ENCODE peak calls at places on chromosome 9, in four cellular contexts. One of them, this sample, is unnamed.

GRCh38 chr9:76835571-76836283 is 70.2 kb downstream of the PRUNE2 start:
- DNase-seq in GM12878: no peak
- DNase-seq in H1: no peak
- DNase-seq in HepG2: no peak
- DNase-seq in this sample: no peak

GRCh38 chr9:129206401-129206800 is 28.3 kb upstream of the IER5L start:
- DNase-seq in HepG2: no peak
- DNase-seq in GM12878: no peak
- DNase-seq in H1: no peak
- DNase-seq in this sample: no peak

GRCh38 chr9:19595003-19595402 is 186.2 kb downstream of the ACER2 start:
- DNase-seq in H1: no peak
- DNase-seq in GM12878: no peak
- DNase-seq in HepG2: no peak
- DNase-seq in this sample: no peak

GRCh38 chr9:25677301-25678146 is 720 bp downstream of the TUSC1 start:
- DNase-seq in H1: no peak
- DNase-seq in HepG2: no peak
- DNase-seq in GM12878: no peak
- DNase-seq in this sample: no peak

GRCh38 chr9:79256691-79257213 is 315.0 kb upstream of the TLE4 start:
- DNase-seq in H1: no peak
- DNase-seq in GM12878: no peak
- DNase-seq in HepG2: no peak
- DNase-seq in this sample: no peak

GRCh38 chr9:129176786-129177442 is 1.1 kb downstream of the IER5L start:
- DNase-seq in HepG2: no peak
- DNase-seq in H1: no peak
- DNase-seq in GM12878: no peak
- DNase-seq in this sample: no peak

GRCh38 chr9:134742822-134743221 is 101.2 kb downstream of the COL5A1 start:
- DNase-seq in GM12878: no peak
- DNase-seq in HepG2: no peak
- DNase-seq in H1: no peak
- DNase-seq in this sample: no peak

GRCh38 chr9:94212091-94212490 is 47.0 kb upstream of the ZNF169 start:
- DNase-seq in GM12878: no peak
- DNase-seq in H1: no peak
- DNase-seq in HepG2: no peak
- DNase-seq in this sample: peak; percentile 32

GRCh38 chr9:115034801-115035200 is 83.2 kb downstream of the TNC start:
- DNase-seq in H1: no peak
- DNase-seq in GM12878: no peak
- DNase-seq in HepG2: no peak
- DNase-seq in this sample: no peak

GRCh38 chr9:10259668-10260067 is 353.1 kb downstream of the PTPRD start:
- DNase-seq in GM12878: no peak
- DNase-seq in HepG2: no peak
- DNase-seq in H1: no peak
- DNase-seq in this sample: no peak
- TF ChIP-seq BRCA1 in GM12878: no peak
- TF ChIP-seq BRCA1 in HepG2: no peak
- TF ChIP-seq BRCA1 in H1: no peak
- TF ChIP-seq BRCA1 in this sample: no peak

GRCh38 chr9:13952906-13953305 is 361.0 kb downstream of the NFIB start:
- DNase-seq in H1: no peak
- DNase-seq in HepG2: no peak
- DNase-seq in GM12878: no peak
- DNase-seq in this sample: no peak
- TF ChIP-seq BRCA1 in H1: no peak
- TF ChIP-seq BRCA1 in HepG2: no peak
- TF ChIP-seq BRCA1 in GM12878: no peak
- TF ChIP-seq BRCA1 in this sample: no peak

GRCh38 chr9:106920701-106921283 is 57.8 kb downstream of the ZNF462 start:
- DNase-seq in H1: no peak
- DNase-seq in HepG2: peak; percentile 18
- DNase-seq in GM12878: no peak
- DNase-seq in this sample: no peak
- TF ChIP-seq BRCA1 in H1: no peak
- TF ChIP-seq BRCA1 in HepG2: no peak
- TF ChIP-seq BRCA1 in GM12878: no peak
- TF ChIP-seq BRCA1 in this sample: no peak

GRCh38 chr9:13911473-13911872 is 402.5 kb downstream of the NFIB start:
- DNase-seq in GM12878: no peak
- DNase-seq in H1: no peak
- DNase-seq in HepG2: no peak
- DNase-seq in this sample: no peak
- TF ChIP-seq BRCA1 in GM12878: no peak
- TF ChIP-seq BRCA1 in H1: no peak
- TF ChIP-seq BRCA1 in HepG2: no peak
- TF ChIP-seq BRCA1 in this sample: no peak

GRCh38 chr9:123036886-123037540 is 3.5 kb downstream of the GPR21 start:
- DNase-seq in H1: no peak
- DNase-seq in HepG2: no peak
- DNase-seq in GM12878: no peak
- DNase-seq in this sample: no peak
- TF ChIP-seq BRCA1 in H1: no peak
- TF ChIP-seq BRCA1 in HepG2: no peak
- TF ChIP-seq BRCA1 in GM12878: no peak
- TF ChIP-seq BRCA1 in this sample: no peak

DNA sequence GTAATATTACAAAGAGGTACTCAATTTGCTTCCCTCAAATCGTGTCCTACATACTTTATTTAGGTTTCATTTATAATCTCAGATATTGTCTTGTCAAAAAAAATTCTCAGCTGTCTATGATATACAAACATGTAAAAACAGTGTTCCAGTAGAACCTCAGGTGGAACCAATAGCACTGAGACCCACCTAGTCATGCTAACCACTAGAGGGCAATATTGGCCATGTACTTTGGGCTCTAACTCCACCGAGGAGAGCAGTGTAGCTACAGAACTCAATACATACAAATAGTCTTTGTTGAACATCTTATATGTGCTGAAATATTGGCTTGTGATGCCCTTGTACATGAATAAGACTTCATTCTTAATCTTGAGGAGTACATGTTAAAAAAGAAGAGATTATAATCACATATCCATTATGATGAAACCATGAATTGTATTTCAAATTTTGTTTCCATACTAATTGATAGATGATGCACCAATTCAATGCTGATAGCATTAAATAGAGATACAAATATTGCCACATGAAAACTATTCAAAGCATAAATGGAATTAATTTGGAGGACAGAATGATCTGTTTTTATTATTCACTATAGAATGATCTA is 71.2 kb upstream of the CNTLN start:
- DNase-seq in GM12878: no peak
- DNase-seq in H1: no peak
- DNase-seq in HepG2: peak; percentile 45
- DNase-seq in this sample: peak; percentile 6
- TF ChIP-seq BRCA1 in GM12878: no peak
- TF ChIP-seq BRCA1 in H1: no peak
- TF ChIP-seq BRCA1 in HepG2: no peak
- TF ChIP-seq BRCA1 in this sample: no peak